ENCODE peak calls at places on chromosomes 2 and 18, in nine cellular contexts. M is A549, Y is RWPE2, Z is GM06990, F is fibroblast of pulmonary artery, D is esophagus squamous epithelium, S is endothelial cell, H is GM12865, U is psoas muscle. G is an unnamed sample.

GRCh38 chr2:108575132-108575966 is 41.1 kb downstream of the LIMS1 start:
- DNase-seq in H (no peak), S (no peak), U (no peak), D (no peak), Z (no peak), M (no peak), Y (no peak), F (peak; percentile 63), G (no peak)

GRCh38 chr2:154338359-154338967 is 360.0 kb upstream of the KCNJ3 start:
- DNase-seq in Y (no peak), S (no peak), D (no peak), Z (no peak), U (no peak), M (no peak), H (no peak), F (no peak), G (no peak)

GRCh38 chr2:176056411-176056810 is 27.4 kb downstream of the EVX2 start:
- DNase-seq in Y (no peak), S (no peak), D (no peak), F (no peak), H (no peak), M (no peak), U (no peak), Z (no peak), G (no peak)

GRCh38 chr2:216478151-216478550 is 20.5 kb upstream of the RPL37A start:
- DNase-seq in Z (no peak), F (peak; percentile 94), U (no peak), M (no peak), Y (no peak), H (no peak), S (no peak), D (no peak), G (no peak)

GRCh38 chr2:159968282-159968900 is 94.0 kb downstream of the PLA2R1 start:
- DNase-seq in Y (no peak), Z (no peak), H (peak; percentile 46), S (peak; percentile 41), F (peak; percentile 81), M (peak; percentile 18), D (no peak), U (no peak), G (peak; percentile 14)

GRCh38 chr2:43265006-43265770 is 38.8 kb upstream of the ZFP36L2 start:
- DNase-seq in Y (no peak), D (no peak), S (no peak), U (peak; percentile 79), F (no peak), H (no peak), Z (no peak), M (no peak), G (no peak)

GRCh38 chr2:84991404-84992151 is 20.6 kb downstream of the KCMF1 start:
- DNase-seq in U (no peak), F (peak; percentile 63), S (no peak), D (no peak), Y (no peak), M (no peak), Z (no peak), H (no peak), G (no peak)

GRCh38 chr18:12336887-12337286 is 28.8 kb downstream of the TUBB6 start:
- DNase-seq in M (no peak), F (no peak), S (no peak), Y (no peak), H (no peak), U (no peak), D (no peak), Z (no peak), G (no peak)

GRCh38 chr2:88615822-88616221 is 11.4 kb downstream of the EIF2AK3 start:
- DNase-seq in M (no peak), H (peak; percentile 69), Y (no peak), S (no peak), Z (no peak), F (no peak), U (no peak), D (no peak), G (no peak)

GRCh38 chr2:96205238-96205637 is 3.4 kb downstream of the STARD7 start:
- DNase-seq in M (no peak), U (no peak), F (peak; percentile 26), Z (no peak), Y (no peak), D (no peak), H (no peak), S (no peak), G (no peak)

GRCh38 chr2:150391779-150392178 is 95.7 kb downstream of the RND3 start:
- DNase-seq in Y (no peak), H (peak; percentile 68), F (no peak), D (no peak), S (no peak), U (no peak), M (no peak), Z (no peak), G (no peak)

GRCh38 chr2:26363323-26363722 is 16.7 kb upstream of the ADGRF3 start:
- DNase-seq in F (no peak), Z (no peak), Y (no peak), U (no peak), S (no peak), H (no peak), M (no peak), D (no peak), G (no peak)

GRCh38 chr2:182763311-182763912 is 47.4 kb downstream of the DNAJC10 start:
- DNase-seq in S (peak; percentile 33), U (no peak), H (peak; percentile 48), Z (no peak), M (peak; percentile 15), D (no peak), F (peak; percentile 60), Y (no peak), G (no peak)

GRCh38 chr2:41718703-41719102 is 329.1 kb upstream of the PKDCC start:
- DNase-seq in D (no peak), H (no peak), F (no peak), S (no peak), U (no peak), Y (no peak), M (no peak), Z (no peak), G (no peak)

GRCh38 chr2:113228351-113228750 is 50.4 kb downstream of the PAX8 start:
- DNase-seq in F (no peak), Z (no peak), D (no peak), Y (no peak), M (no peak), H (no peak), S (no peak), U (no peak), G (no peak)

GRCh38 chr18:5159080-5159479 is 38.0 kb downstream of the AKAIN1 start:
- DNase-seq in D (no peak), M (no peak), Z (no peak), F (no peak), Y (no peak), U (no peak), S (no peak), H (no peak), G (no peak)

GRCh38 chr2:214185546-214185945 is 225.3 kb upstream of the VWC2L start:
- DNase-seq in M (no peak), Y (no peak), U (no peak), D (no peak), F (no peak), S (no peak), H (no peak), Z (no peak), G (no peak)

GRCh38 chr18:44079602-44080001 is 601.1 kb upstream of the SETBP1 start:
- DNase-seq in Y (no peak), D (no peak), S (no peak), F (peak; percentile 91), Z (no peak), M (no peak), U (no peak), H (no peak), G (no peak)

GRCh38 chr2:52340185-52340584 is 1308.3 kb upstream of the NRXN1 start:
- DNase-seq in M (no peak), D (no peak), F (no peak), Z (no peak), U (no peak), Y (no peak), S (no peak), H (no peak), G (no peak)
- TF ChIP-seq CTCF in M (no peak), D (no peak), F (no peak), Z (no peak), U (no peak), Y (no peak), S (no peak), H (no peak), G (no peak)

DNA sequence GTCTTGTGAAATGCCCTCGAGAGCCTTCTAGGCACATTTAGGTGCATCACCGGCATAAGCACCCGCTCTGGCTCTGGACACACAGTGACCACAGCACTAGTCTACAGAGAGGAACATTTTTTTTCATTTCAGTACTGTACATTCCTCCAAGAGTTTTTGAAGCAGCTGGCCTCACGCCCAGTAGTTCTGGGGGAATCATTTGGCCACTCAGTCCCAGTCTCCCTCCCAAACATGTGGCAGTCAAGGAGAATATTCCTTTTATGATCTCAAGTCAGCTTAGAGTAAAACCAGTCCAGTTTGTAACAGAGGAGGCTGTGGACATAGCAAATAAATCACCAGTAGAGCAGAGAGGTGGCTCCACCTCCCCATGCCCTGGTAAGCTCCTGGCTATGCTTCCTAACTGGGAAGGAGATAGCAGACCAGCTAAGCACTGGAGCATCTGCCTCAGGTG is 48.1 kb downstream of the KCNE4 start:
- DNase-seq in Y (no peak), Z (no peak), U (peak; percentile 74), S (no peak), H (no peak), M (no peak), D (no peak), F (peak; percentile 73), G (no peak)
- TF ChIP-seq CTCF in Y (no peak), Z (no peak), U (no peak), S (no peak), H (no peak), M (no peak), D (no peak), F (no peak), G (no peak)

DNA sequence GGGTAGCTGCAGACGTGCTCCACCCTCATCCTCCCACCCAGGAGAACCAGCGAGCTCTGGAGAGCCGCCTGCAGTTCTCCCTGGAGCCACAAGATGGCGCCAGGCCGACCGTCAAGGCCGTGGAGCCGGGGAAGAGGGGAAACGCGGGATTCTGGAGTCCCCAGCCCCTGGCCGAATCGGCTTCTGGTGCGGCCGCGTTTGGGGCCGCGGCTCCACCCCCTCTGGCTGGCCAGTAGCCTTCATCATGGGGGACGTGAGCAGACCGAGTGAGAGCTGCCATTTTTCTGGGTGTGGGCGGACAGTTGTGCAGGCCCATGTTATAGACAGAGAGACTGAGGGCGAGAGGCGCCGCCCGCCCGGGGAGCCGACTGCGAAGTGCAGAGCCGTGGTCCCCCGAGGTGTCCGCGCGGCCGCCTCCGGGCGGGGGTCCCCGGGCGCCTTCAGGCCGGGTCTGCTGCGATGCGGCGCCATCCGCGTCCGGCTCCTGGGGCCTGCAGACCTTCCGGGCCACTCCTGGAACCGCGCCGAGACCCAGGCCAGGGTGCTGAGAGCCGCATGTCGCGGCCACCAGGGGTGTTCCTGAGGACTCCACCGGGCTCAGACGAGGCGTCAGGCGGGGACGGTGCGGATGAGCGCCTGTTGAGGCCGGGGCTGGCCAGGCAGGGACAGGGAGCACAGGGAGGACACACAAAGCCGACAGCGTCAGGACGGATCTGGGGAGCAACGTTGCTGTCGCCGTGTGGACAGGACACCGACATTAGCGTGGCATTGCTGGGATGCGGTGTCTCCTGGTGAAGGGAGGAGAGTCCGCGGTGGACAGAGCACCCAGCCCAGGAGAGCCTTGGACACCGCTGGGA is 418.2 kb upstream of the HS6ST1 start:
- DNase-seq in S (peak; percentile 92), M (peak; percentile 71), U (peak; percentile 90), F (peak; percentile 82), H (peak; percentile 71), D (no peak), Y (no peak), Z (peak; percentile 74), G (peak; percentile 91)
- TF ChIP-seq CTCF in S (peak; percentile 98), M (peak; percentile 83), U (peak; percentile 99), F (peak; percentile 95), H (peak; percentile 99), D (peak; percentile 98), Y (peak; percentile 92), Z (peak; percentile 100), G (peak; percentile 71)

GRCh38 chr18:37294951-37295350 is 270.6 kb downstream of the CELF4 start:
- DNase-seq in F (peak; percentile 23), M (no peak), H (peak; percentile 17), Z (no peak), Y (no peak), D (no peak), U (no peak), S (peak; percentile 83), G (no peak)
- TF ChIP-seq CTCF in F (peak; percentile 52), M (peak; percentile 24), H (peak; percentile 33), Z (peak; percentile 51), Y (peak; percentile 12), D (no peak), U (no peak), S (peak; percentile 72), G (peak; percentile 15)

G was measured in D721Med.